ENCODE peak calls at places on chromosomes 4 and X, in eight cellular contexts. K is neural progenitor cell, B is K562, J is endothelial cell of umbilical vein, C is mammary epithelial cell, V is fibroblast of lung, I is endodermal cell, Z is PC-3. N is an unnamed sample.
A peak's percentile ranks its signal among the peaks of the same experiment; 100 is the strongest.

GRCh38 chr4:170399894-170400293 is 310.1 kb upstream of the AADAT start:
- DNase-seq in B (no peak), C (no peak), I (no peak), V (no peak), Z (peak; percentile 56), K (no peak), J (no peak), N (no peak)

GRCh38 chr4:84583871-84584373 is 995 bp downstream of the CDS1 start:
- DNase-seq in C (no peak), B (peak; percentile 11), J (no peak), Z (no peak), I (no peak), V (peak; percentile 5), K (no peak), N (no peak)

GRCh38 chrX:136199365-136199764 is 51.8 kb downstream of the MAP7D3 start:
- DNase-seq in V (peak; percentile 56), J (no peak), K (no peak), B (no peak), C (peak; percentile 24), I (no peak), Z (no peak), N (no peak)

GRCh38 chr4:25297528-25298242 is 14.9 kb upstream of the ZCCHC4 start:
- DNase-seq in Z (no peak), B (no peak), C (no peak), J (no peak), K (no peak), I (no peak), V (no peak), N (no peak)

GRCh38 chr4:1177274-1178141 is 5.1 kb upstream of the SPON2 start:
- DNase-seq in V (no peak), C (peak; percentile 85), K (no peak), Z (peak; percentile 7), J (no peak), B (no peak), I (no peak), N (peak; percentile 54)

GRCh38 chr4:55378617-55379467 is 16.9 kb upstream of the TMEM165 start:
- DNase-seq in K (no peak), J (no peak), B (no peak), Z (peak; percentile 99), I (no peak), C (peak; percentile 79), V (no peak), N (peak; percentile 50)

GRCh38 chr4:118753685-118754084 is 68.5 kb downstream of the METTL14 start:
- DNase-seq in J (no peak), I (no peak), V (no peak), B (no peak), Z (no peak), C (no peak), K (no peak), N (no peak)

GRCh38 chr4:40614031-40614430 is 15.6 kb downstream of the RBM47 start:
- DNase-seq in V (no peak), I (no peak), K (no peak), Z (no peak), J (no peak), B (no peak), C (no peak), N (no peak)

GRCh38 chrX:28398352-28398751 is 188.9 kb upstream of the IL1RAPL1 start:
- DNase-seq in Z (peak; percentile 23), C (no peak), I (no peak), V (no peak), B (no peak), J (peak; percentile 30), K (no peak), N (no peak)

GRCh38 chrX:47706575-47706974 is 47.6 kb upstream of the UXT start:
- DNase-seq in Z (no peak), J (no peak), K (no peak), B (no peak), I (no peak), C (peak; percentile 9), V (peak; percentile 13), N (no peak)

GRCh38 chr4:20084488-20084887 is 167.2 kb upstream of the SLIT2 start:
- DNase-seq in K (no peak), I (no peak), B (peak; percentile 9), V (no peak), J (no peak), C (no peak), Z (no peak), N (no peak)

GRCh38 chr4:147160908-147161513 is 215.3 kb upstream of the TTC29 start:
- DNase-seq in B (peak; percentile 52), C (peak; percentile 49), J (peak; percentile 53), V (peak; percentile 81), I (peak; percentile 65), K (peak; percentile 73), Z (peak; percentile 58), N (peak; percentile 22)

GRCh38 chr4:27187786-27188185 is 327.1 kb downstream of the STIM2 start:
- DNase-seq in C (no peak), V (no peak), K (no peak), I (no peak), J (no peak), B (no peak), Z (peak; percentile 53), N (no peak)

GRCh38 chrX:20498851-20499635 is 232.3 kb upstream of the RPS6KA3 start:
- DNase-seq in Z (no peak), K (no peak), V (peak; percentile 21), C (no peak), J (no peak), I (no peak), B (no peak), N (no peak)

GRCh38 chr4:177033130-177033529 is 240.4 kb upstream of the VEGFC start:
- DNase-seq in Z (no peak), J (no peak), I (no peak), V (no peak), B (no peak), K (peak; percentile 32), C (no peak), N (no peak)

GRCh38 chrX:1205681-1206611 is 6.5 kb downstream of the CRLF2 start:
- DNase-seq in B (peak; percentile 10), C (peak; percentile 68), K (peak; percentile 94), J (peak; percentile 65), V (peak; percentile 57), Z (peak; percentile 57), I (peak; percentile 79), N (peak; percentile 41)

GRCh38 chr4:88860594-88860993 is 163.0 kb upstream of the NAP1L5 start:
- DNase-seq in Z (no peak), B (no peak), J (no peak), I (no peak), C (no peak), V (peak; percentile 38), K (no peak), N (no peak)

GRCh38 chr4:113616443-113616842 is 145.1 kb downstream of the CAMK2D start:
- DNase-seq in J (no peak), C (peak; percentile 58), B (no peak), I (no peak), K (no peak), Z (no peak), V (no peak), N (no peak)

GRCh38 chrX:25523574-25523973 is 507.8 kb upstream of the ARX start:
- DNase-seq in C (peak; percentile 3), Z (peak; percentile 23), I (peak; percentile 74), V (peak; percentile 57), J (peak; percentile 82), K (peak; percentile 60), B (no peak), N (no peak)
- TF ChIP-seq CTCF in C (peak; percentile 8), Z (peak; percentile 45), I (peak; percentile 72), V (peak; percentile 39), J (peak; percentile 30), K (peak; percentile 61), B (no peak), N (no peak)

GRCh38 chrX:24375732-24376131 is 15.3 kb downstream of the SUPT20HL1 start:
- DNase-seq in K (peak; percentile 23), C (no peak), B (no peak), I (peak; percentile 64), V (no peak), Z (no peak), J (no peak), N (no peak)

GRCh38 chrX:24372021-24372763 is 11.8 kb downstream of the SUPT20HL1 start:
- DNase-seq in C (no peak), J (no peak), K (peak; percentile 47), Z (no peak), I (peak; percentile 75), V (no peak), B (no peak), N (no peak)

GRCh38 chrX:24369816-24370215 is 9.4 kb downstream of the SUPT20HL1 start:
- DNase-seq in V (no peak), C (no peak), J (no peak), B (no peak), Z (no peak), I (peak; percentile 72), K (no peak), N (no peak)

GRCh38 chrX:24376403-24376802 is 16.0 kb downstream of the SUPT20HL1 start:
- DNase-seq in I (no peak), C (no peak), Z (no peak), K (no peak), J (no peak), B (no peak), V (no peak), N (no peak)

DNA sequence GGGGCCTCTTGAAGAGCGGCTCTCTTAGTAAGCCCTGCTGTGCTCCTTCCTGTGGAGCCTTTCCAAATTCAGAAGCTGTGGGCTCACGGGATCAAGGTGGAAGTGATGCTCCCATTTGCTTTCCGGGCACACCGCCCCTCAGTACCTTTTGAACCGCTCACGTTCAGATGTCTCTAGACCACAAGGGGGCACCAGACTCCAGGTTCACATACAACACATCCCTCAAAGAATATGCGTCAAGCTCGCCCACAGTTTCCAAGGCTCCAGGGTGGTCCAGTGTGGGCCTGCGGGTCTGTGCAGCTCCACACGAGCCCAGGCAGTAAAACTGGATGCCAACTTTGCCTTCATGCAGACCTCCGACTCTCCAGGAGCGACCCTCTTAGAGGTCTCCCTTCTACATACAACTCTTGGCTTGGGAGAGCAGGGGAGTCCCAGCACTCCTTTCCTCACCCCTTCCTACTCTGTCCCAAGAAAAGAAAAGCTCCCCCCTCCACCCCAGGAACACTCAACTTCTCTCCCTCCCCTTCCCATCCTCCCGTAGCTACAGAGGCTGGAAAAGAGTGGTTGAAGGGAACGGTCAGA is 11.0 kb downstream of the SUPT20HL1 start:
- DNase-seq in I (peak; percentile 94), Z (peak; percentile 59), C (peak; percentile 41), J (peak; percentile 48), K (peak; percentile 90), B (peak; percentile 34), V (peak; percentile 54), N (peak; percentile 70)
- H3K9ac ChIP-seq in I (no peak overlapping the region), Z (no peak overlapping the region), C (no peak overlapping the region), J (no peak overlapping the region), K (no peak overlapping the region), B (no peak overlapping the region), V (no peak overlapping the region), N (no peak overlapping the region)

GRCh38 chrX:103063191-103063845 is 653 bp downstream of the BEX1 start:
- DNase-seq in I (peak; percentile 81), V (peak; percentile 29), J (peak; percentile 28), K (peak; percentile 64), Z (peak; percentile 43), B (no peak), C (peak; percentile 9), N (no peak)
- H3K4me3 ChIP-seq in I (peak overlapping the region; percentile 69), V (no peak overlapping the region), J (peak overlapping the region; percentile 12), K (peak overlapping the region; percentile 61), Z (peak overlapping the region; percentile 50), B (no peak overlapping the region), C (no peak overlapping the region), N (no peak overlapping the region)

GRCh38 chr4:105526656-105527055 is 25.8 kb upstream of the ARHGEF38 start:
- DNase-seq in J (no peak), C (no peak), I (no peak), B (no peak), K (no peak), Z (no peak), V (no peak), N (no peak)

GRCh38 chr4:105527081-105527480 is 25.3 kb upstream of the ARHGEF38 start:
- DNase-seq in B (no peak), J (no peak), V (no peak), C (no peak), Z (no peak), I (peak; percentile 57), K (no peak), N (no peak)

GRCh38 chr4:105520819-105521790 is 31.3 kb upstream of the ARHGEF38 start:
- DNase-seq in I (peak; percentile 72), J (peak; percentile 63), K (peak; percentile 68), B (peak; percentile 17), V (peak; percentile 67), C (peak; percentile 36), Z (peak; percentile 61), N (peak; percentile 60)
- TF ChIP-seq CTCF in I (peak; percentile 84), J (peak; percentile 48), K (peak; percentile 84), B (peak; percentile 57), V (peak; percentile 81), C (peak; percentile 74), Z (peak; percentile 78), N (peak; percentile 84)